ENCODE peak calls at places on chromosomes 4 and X, in six cellular contexts. One of them, this sample, is unnamed.

GRCh38 chr4:164136181-164136616 is 617.7 kb upstream of the SMIM31 start:
- DNase-seq in bronchial epithelial cell: no peak
- DNase-seq in Peyer's patch: no peak
- DNase-seq in cardiac muscle cell: no peak
- DNase-seq in fibroblast of pulmonary artery: peak; percentile 2
- DNase-seq in HepG2: no peak
- DNase-seq in this sample: no peak

GRCh38 chrX:33207056-33207455 is 4.3 kb downstream of the DMD start:
- DNase-seq in cardiac muscle cell: peak; percentile 43
- DNase-seq in bronchial epithelial cell: no peak
- DNase-seq in fibroblast of pulmonary artery: no peak
- DNase-seq in Peyer's patch: no peak
- DNase-seq in HepG2: no peak
- DNase-seq in this sample: no peak

GRCh38 chrX:15391850-15392249 is 7.6 kb upstream of the VEGFD start:
- DNase-seq in Peyer's patch: no peak
- DNase-seq in bronchial epithelial cell: no peak
- DNase-seq in HepG2: no peak
- DNase-seq in fibroblast of pulmonary artery: no peak
- DNase-seq in cardiac muscle cell: no peak
- DNase-seq in this sample: no peak

GRCh38 chrX:47078129-47079043 is at the start of gene RGN:
- DNase-seq in Peyer's patch: peak; percentile 42
- DNase-seq in cardiac muscle cell: no peak
- DNase-seq in bronchial epithelial cell: no peak
- DNase-seq in fibroblast of pulmonary artery: no peak
- DNase-seq in HepG2: peak; percentile 81
- DNase-seq in this sample: no peak

GRCh38 chrX:111719426-111720210 is 38.6 kb downstream of the ALG13 start:
- DNase-seq in fibroblast of pulmonary artery: peak; percentile 14
- DNase-seq in Peyer's patch: no peak
- DNase-seq in HepG2: no peak
- DNase-seq in cardiac muscle cell: peak; percentile 33
- DNase-seq in bronchial epithelial cell: peak; percentile 12
- DNase-seq in this sample: no peak

GRCh38 chr4:53592128-53592527 is 842 bp upstream of the LNX1 start:
- DNase-seq in Peyer's patch: no peak
- DNase-seq in bronchial epithelial cell: peak; percentile 57
- DNase-seq in cardiac muscle cell: peak; percentile 70
- DNase-seq in HepG2: no peak
- DNase-seq in fibroblast of pulmonary artery: peak; percentile 71
- DNase-seq in this sample: no peak

GRCh38 chr4:155119006-155119405 is 89.4 kb upstream of the NPY2R start:
- DNase-seq in bronchial epithelial cell: no peak
- DNase-seq in HepG2: no peak
- DNase-seq in Peyer's patch: no peak
- DNase-seq in cardiac muscle cell: no peak
- DNase-seq in fibroblast of pulmonary artery: no peak
- DNase-seq in this sample: no peak

GRCh38 chr4:69098470-69098869 is 2.2 kb downstream of the UGT2B7 start:
- DNase-seq in fibroblast of pulmonary artery: no peak
- DNase-seq in bronchial epithelial cell: peak; percentile 52
- DNase-seq in HepG2: peak; percentile 93
- DNase-seq in Peyer's patch: no peak
- DNase-seq in cardiac muscle cell: no peak
- DNase-seq in this sample: no peak

GRCh38 chr4:25358515-25359275 is 18.4 kb upstream of the ANAPC4 start:
- DNase-seq in bronchial epithelial cell: peak; percentile 34
- DNase-seq in Peyer's patch: peak; percentile 57
- DNase-seq in HepG2: no peak
- DNase-seq in cardiac muscle cell: no peak
- DNase-seq in fibroblast of pulmonary artery: no peak
- DNase-seq in this sample: no peak

GRCh38 chr4:81595798-81596610 is 124.3 kb upstream of the RASGEF1B start:
- DNase-seq in HepG2: no peak
- DNase-seq in Peyer's patch: no peak
- DNase-seq in cardiac muscle cell: peak; percentile 71
- DNase-seq in bronchial epithelial cell: no peak
- DNase-seq in fibroblast of pulmonary artery: peak; percentile 40
- DNase-seq in this sample: no peak

GRCh38 chrX:119726900-119727555 is 31.4 kb upstream of the SOWAHD start:
- DNase-seq in cardiac muscle cell: no peak
- DNase-seq in bronchial epithelial cell: peak; percentile 5
- DNase-seq in Peyer's patch: no peak
- DNase-seq in HepG2: no peak
- DNase-seq in fibroblast of pulmonary artery: no peak
- DNase-seq in this sample: peak; percentile 23

GRCh38 chrX:30649859-30650258 is 3.4 kb upstream of the GK start:
- DNase-seq in HepG2: peak; percentile 94
- DNase-seq in Peyer's patch: no peak
- DNase-seq in cardiac muscle cell: peak; percentile 27
- DNase-seq in fibroblast of pulmonary artery: peak; percentile 33
- DNase-seq in bronchial epithelial cell: peak; percentile 76
- DNase-seq in this sample: peak; percentile 43

GRCh38 chr4:88033309-88033708 is 25.9 kb downstream of the PKD2 start:
- DNase-seq in fibroblast of pulmonary artery: peak; percentile 80
- DNase-seq in HepG2: peak; percentile 71
- DNase-seq in cardiac muscle cell: peak; percentile 78
- DNase-seq in Peyer's patch: no peak
- DNase-seq in bronchial epithelial cell: peak; percentile 66
- DNase-seq in this sample: peak; percentile 66

GRCh38 chr4:183823394-183823793 is 81.7 kb upstream of the STOX2 start:
- DNase-seq in bronchial epithelial cell: peak; percentile 61
- DNase-seq in cardiac muscle cell: peak; percentile 89
- DNase-seq in fibroblast of pulmonary artery: peak; percentile 57
- DNase-seq in Peyer's patch: no peak
- DNase-seq in HepG2: no peak
- DNase-seq in this sample: no peak

GRCh38 chrX:101219116-101219839 is at the start of gene DRP2:
- DNase-seq in fibroblast of pulmonary artery: peak; percentile 37
- DNase-seq in cardiac muscle cell: no peak
- DNase-seq in HepG2: no peak
- DNase-seq in bronchial epithelial cell: peak; percentile 42
- DNase-seq in Peyer's patch: no peak
- DNase-seq in this sample: no peak

GRCh38 chr4:140693577-140693976 is 62.6 kb downstream of the TBC1D9 start:
- DNase-seq in cardiac muscle cell: peak; percentile 69
- DNase-seq in Peyer's patch: no peak
- DNase-seq in fibroblast of pulmonary artery: peak; percentile 57
- DNase-seq in HepG2: no peak
- DNase-seq in bronchial epithelial cell: no peak
- DNase-seq in this sample: no peak

GRCh38 chr4:88661724-88662123 is 35.9 kb downstream of the NAP1L5 start:
- DNase-seq in Peyer's patch: no peak
- DNase-seq in HepG2: no peak
- DNase-seq in fibroblast of pulmonary artery: peak; percentile 74
- DNase-seq in cardiac muscle cell: peak; percentile 43
- DNase-seq in bronchial epithelial cell: peak; percentile 71
- DNase-seq in this sample: no peak

GRCh38 chrX:2397648-2398340 is 103.0 kb downstream of the DHRSX start:
- DNase-seq in bronchial epithelial cell: peak; percentile 52
- DNase-seq in fibroblast of pulmonary artery: peak; percentile 58
- DNase-seq in Peyer's patch: no peak
- DNase-seq in HepG2: no peak
- DNase-seq in cardiac muscle cell: peak; percentile 54
- DNase-seq in this sample: no peak

GRCh38 chr4:10181745-10182445 is 65.3 kb upstream of the WDR1 start:
- DNase-seq in fibroblast of pulmonary artery: no peak
- DNase-seq in bronchial epithelial cell: no peak
- DNase-seq in Peyer's patch: no peak
- DNase-seq in cardiac muscle cell: no peak
- DNase-seq in HepG2: no peak
- DNase-seq in this sample: no peak

GRCh38 chrX:150649096-150649870 is 43.9 kb upstream of the MTMR1 start:
- DNase-seq in Peyer's patch: no peak
- DNase-seq in bronchial epithelial cell: peak; percentile 32
- DNase-seq in fibroblast of pulmonary artery: peak; percentile 56
- DNase-seq in cardiac muscle cell: peak; percentile 34
- DNase-seq in HepG2: no peak
- DNase-seq in this sample: no peak

GRCh38 chr4:183905593-183906485 is 732 bp downstream of the STOX2 start:
- DNase-seq in bronchial epithelial cell: peak; percentile 16
- DNase-seq in Peyer's patch: no peak
- DNase-seq in cardiac muscle cell: peak; percentile 46
- DNase-seq in fibroblast of pulmonary artery: peak; percentile 22
- DNase-seq in HepG2: no peak
- DNase-seq in this sample: no peak

GRCh38 chr4:31175242-31175910 is 455.2 kb downstream of the PCDH7 start:
- DNase-seq in bronchial epithelial cell: peak; percentile 84
- DNase-seq in Peyer's patch: no peak
- DNase-seq in fibroblast of pulmonary artery: no peak
- DNase-seq in HepG2: no peak
- DNase-seq in cardiac muscle cell: no peak
- DNase-seq in this sample: no peak

GRCh38 chr4:106746451-106746850 is 289.7 kb downstream of the DKK2 start:
- DNase-seq in HepG2: no peak
- DNase-seq in bronchial epithelial cell: peak; percentile 37
- DNase-seq in fibroblast of pulmonary artery: peak; percentile 47
- DNase-seq in Peyer's patch: no peak
- DNase-seq in cardiac muscle cell: peak; percentile 15
- DNase-seq in this sample: no peak

GRCh38 chrX:149513713-149514427 is 8.8 kb upstream of the IDS start:
- DNase-seq in fibroblast of pulmonary artery: peak; percentile 51
- DNase-seq in cardiac muscle cell: peak; percentile 70
- DNase-seq in HepG2: no peak
- DNase-seq in Peyer's patch: no peak
- DNase-seq in bronchial epithelial cell: no peak
- DNase-seq in this sample: no peak

GRCh38 chr4:159048166-159048886 is 54.6 kb upstream of the RAPGEF2 start:
- DNase-seq in Peyer's patch: peak; percentile 65
- DNase-seq in HepG2: peak; percentile 84
- DNase-seq in cardiac muscle cell: peak; percentile 88
- DNase-seq in bronchial epithelial cell: peak; percentile 72
- DNase-seq in fibroblast of pulmonary artery: peak; percentile 87
- DNase-seq in this sample: no peak

GRCh38 chrX:110276778-110277177 is 41.1 kb downstream of the AMMECR1 start:
- DNase-seq in HepG2: no peak
- DNase-seq in bronchial epithelial cell: no peak
- DNase-seq in cardiac muscle cell: no peak
- DNase-seq in fibroblast of pulmonary artery: no peak
- DNase-seq in Peyer's patch: no peak
- DNase-seq in this sample: peak; percentile 75

DNA sequence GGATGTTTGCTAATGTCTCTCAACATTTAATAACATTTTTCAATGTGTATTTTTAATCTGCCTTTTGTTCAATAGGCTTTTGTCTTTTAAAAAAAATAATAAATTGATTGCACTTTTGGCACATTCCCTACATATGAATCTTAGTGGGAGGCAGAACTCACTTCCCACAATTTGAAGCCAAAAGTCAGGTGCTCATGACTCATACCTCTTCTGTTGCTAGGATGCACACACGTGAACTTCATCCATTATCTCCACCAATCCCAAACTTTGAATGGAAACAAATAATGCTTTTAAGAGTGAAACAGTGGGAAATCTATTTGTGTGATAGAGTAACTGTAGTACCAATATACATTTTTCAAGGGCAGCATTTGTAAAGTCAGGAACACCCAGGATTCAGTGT is 260.5 kb downstream of the IQCM start:
- DNase-seq in Peyer's patch: no peak
- DNase-seq in fibroblast of pulmonary artery: peak; percentile 17
- DNase-seq in bronchial epithelial cell: peak; percentile 60
- DNase-seq in cardiac muscle cell: no peak
- DNase-seq in HepG2: no peak
- DNase-seq in this sample: no peak
- TF ChIP-seq CTCF in Peyer's patch: no peak
- TF ChIP-seq CTCF in fibroblast of pulmonary artery: no peak
- TF ChIP-seq CTCF in bronchial epithelial cell: no peak
- TF ChIP-seq CTCF in cardiac muscle cell: no peak
- TF ChIP-seq CTCF in HepG2: no peak
- TF ChIP-seq CTCF in this sample: no peak

GRCh38 chr4:108157655-108158054 is 11.1 kb downstream of the LEF1 start:
- DNase-seq in HepG2: no peak
- DNase-seq in bronchial epithelial cell: no peak
- DNase-seq in fibroblast of pulmonary artery: no peak
- DNase-seq in Peyer's patch: no peak
- DNase-seq in cardiac muscle cell: no peak
- DNase-seq in this sample: no peak
- H3K4me3 ChIP-seq in HepG2: no peak overlapping the region
- H3K4me3 ChIP-seq in bronchial epithelial cell: no peak overlapping the region
- H3K4me3 ChIP-seq in fibroblast of pulmonary artery: no peak overlapping the region
- H3K4me3 ChIP-seq in Peyer's patch: no peak overlapping the region
- H3K4me3 ChIP-seq in cardiac muscle cell: no peak overlapping the region
- H3K4me3 ChIP-seq in this sample: no peak overlapping the region

GRCh38 chr4:177242651-177243296 is 66.9 kb upstream of the NEIL3 start:
- DNase-seq in cardiac muscle cell: no peak
- DNase-seq in fibroblast of pulmonary artery: no peak
- DNase-seq in HepG2: no peak
- DNase-seq in Peyer's patch: no peak
- DNase-seq in bronchial epithelial cell: no peak
- DNase-seq in this sample: no peak
- TF ChIP-seq CTCF in cardiac muscle cell: no peak
- TF ChIP-seq CTCF in fibroblast of pulmonary artery: no peak
- TF ChIP-seq CTCF in HepG2: no peak
- TF ChIP-seq CTCF in Peyer's patch: no peak
- TF ChIP-seq CTCF in bronchial epithelial cell: no peak
- TF ChIP-seq CTCF in this sample: no peak

DNA sequence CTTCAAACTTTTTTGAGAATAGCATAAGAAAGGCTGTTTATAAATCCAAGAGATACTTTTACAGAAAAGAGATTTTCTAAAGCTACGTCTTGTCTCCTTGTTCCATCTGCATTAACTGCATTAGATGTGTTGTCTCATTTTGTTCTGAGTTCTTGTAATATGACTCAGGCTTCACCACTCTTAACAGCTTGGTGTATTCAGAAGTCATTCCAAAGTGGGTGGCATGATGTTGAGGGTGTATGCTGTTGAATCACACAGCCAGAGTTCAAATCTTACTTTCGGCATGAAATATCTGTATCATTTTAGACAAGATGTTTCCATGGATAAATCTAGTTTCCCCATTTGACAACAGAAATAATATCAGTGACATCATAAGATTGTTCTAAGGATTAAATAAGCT is 30.1 kb downstream of the SYTL5 start:
- DNase-seq in Peyer's patch: no peak
- DNase-seq in bronchial epithelial cell: no peak
- DNase-seq in fibroblast of pulmonary artery: no peak
- DNase-seq in cardiac muscle cell: no peak
- DNase-seq in HepG2: no peak
- DNase-seq in this sample: no peak
- H3K4me3 ChIP-seq in Peyer's patch: no peak overlapping the region
- H3K4me3 ChIP-seq in bronchial epithelial cell: no peak overlapping the region
- H3K4me3 ChIP-seq in fibroblast of pulmonary artery: no peak overlapping the region
- H3K4me3 ChIP-seq in cardiac muscle cell: no peak overlapping the region
- H3K4me3 ChIP-seq in HepG2: no peak overlapping the region
- H3K4me3 ChIP-seq in this sample: no peak overlapping the region